ENCODE peak calls at places on chromosomes 12 and 14, in four cellular contexts. V, N, H and C are unnamed samples.

GRCh38 chr12:31089072-31089471 is 15.4 kb downstream of the DDX11 start:
- DNase-seq in V (no peak), N (no peak), H (no peak), C (no peak)

GRCh38 chr14:86055512-86055911 is 525.6 kb downstream of the FLRT2 start:
- DNase-seq in V (no peak), N (no peak), H (no peak), C (peak; percentile 3)

GRCh38 chr12:117231750-117232149 is 41.5 kb upstream of the FBXO21 start:
- DNase-seq in V (no peak), N (no peak), H (no peak), C (no peak)

GRCh38 chr12:16012086-16012485 is 101.0 kb downstream of the DERA start:
- DNase-seq in V (no peak), N (no peak), H (no peak), C (peak; percentile 29)

GRCh38 chr12:56836800-56837663 is 73.9 kb downstream of the HSD17B6 start:
- DNase-seq in V (no peak), N (no peak), H (peak; percentile 82), C (peak; percentile 85)

GRCh38 chr14:92848941-92849340 is 54.8 kb downstream of the GOLGA5 start:
- DNase-seq in V (no peak), N (no peak), H (no peak), C (no peak)

GRCh38 chr12:125786143-125786542 is 720.9 kb downstream of the AACS start:
- DNase-seq in V (no peak), N (no peak), H (no peak), C (no peak)

GRCh38 chr12:64180951-64181350 is 41.1 kb downstream of the KICS2 start:
- DNase-seq in V (no peak), N (no peak), H (peak; percentile 64), C (peak; percentile 78)

GRCh38 chr12:105705765-105706164 is 375.3 kb downstream of the C12orf75 start:
- DNase-seq in V (no peak), N (no peak), H (peak; percentile 33), C (peak; percentile 82)

GRCh38 chr14:51738754-51739153 is 87.0 kb downstream of the FRMD6 start:
- DNase-seq in V (no peak), N (no peak), H (no peak), C (no peak)

GRCh38 chr12:221736-222135 is 7.8 kb upstream of the SLC6A12 start:
- DNase-seq in V (no peak), N (no peak), H (no peak), C (no peak)

GRCh38 chr12:26239127-26239500 is 43.7 kb downstream of the SSPN start:
- DNase-seq in V (no peak), N (no peak), H (no peak), C (no peak)

GRCh38 chr14:63632932-63633514 is 8.6 kb downstream of the WDR89 start:
- DNase-seq in V (no peak), N (no peak), H (peak; percentile 40), C (peak; percentile 48)

GRCh38 chr14:28652782-28653181 is 113.8 kb upstream of the FOXG1 start:
- DNase-seq in V (no peak), N (no peak), H (no peak), C (peak; percentile 70)

GRCh38 chr14:103243764-103244737 is 90.0 kb upstream of the EIF5 start:
- DNase-seq in V (no peak), N (no peak), H (no peak), C (no peak)

GRCh38 chr14:20723458-20723857 is 22.2 kb upstream of the EDDM3A start:
- DNase-seq in V (no peak), N (no peak), H (no peak), C (no peak)

GRCh38 chr12:120971299-120972180 is 6.8 kb upstream of the HNF1A start:
- DNase-seq in V (no peak), N (peak; percentile 58), H (peak; percentile 64), C (peak; percentile 78)

GRCh38 chr12:108207791-108208730 is 79.0 kb downstream of the WSCD2 start:
- DNase-seq in V (no peak), N (no peak), H (no peak), C (no peak)

GRCh38 chr12:44696542-44696941 is 179.6 kb downstream of the NELL2 start:
- DNase-seq in V (no peak), N (no peak), H (no peak), C (no peak)